ENCODE peak calls at places on chromosomes 12 and 14, in nine cellular contexts. One of them, this sample, is unnamed.

GRCh38 chr12:54993181-54993835 is 8.7 kb upstream of the TESPA1 start:
- DNase-seq in HCEC 1CT: peak; percentile 63
- DNase-seq in dorsolateral prefrontal cortex: peak; percentile 43
- DNase-seq in left ventricle myocardium inferior: no peak
- DNase-seq in activated T-helper 1 cell treated with anti-CD3 and anti-CD28 coated beads, Interleukin-12 subunit alpha, Interleukin-12 subunit beta, Interleukin-2, Interleukin-4 antibody, amounts not matched to agents 30 ng/mL and 10 ng/mL and 1 ng/mL, durations not matched to agents 14 hours and 24 hours and 36 hours: peak; percentile 41
- DNase-seq in NCI-H1694: peak; percentile 83
- DNase-seq in HTR-8/SVneo: peak; percentile 62
- DNase-seq in stimulated activated CD4-positive, alpha-beta T cell treated with anti-CD3 and anti-CD28 coated beads, Interleukin-12 subunit alpha, Interleukin-12 subunit beta, amount 100 ng/mL, for 48 hours: no peak
- DNase-seq in anterior cingulate cortex: peak; percentile 18
- DNase-seq in this sample: no peak

GRCh38 chr12:57755454-57756372 is 810 bp downstream of the MARCHF9 start:
- DNase-seq in HCEC 1CT: peak; percentile 0
- DNase-seq in dorsolateral prefrontal cortex: no peak
- DNase-seq in left ventricle myocardium inferior: peak; percentile 28
- DNase-seq in activated T-helper 1 cell treated with anti-CD3 and anti-CD28 coated beads, Interleukin-12 subunit alpha, Interleukin-12 subunit beta, Interleukin-2, Interleukin-4 antibody, amounts not matched to agents 30 ng/mL and 10 ng/mL and 1 ng/mL, durations not matched to agents 14 hours and 24 hours and 36 hours: no peak
- DNase-seq in NCI-H1694: no peak
- DNase-seq in HTR-8/SVneo: no peak
- DNase-seq in stimulated activated CD4-positive, alpha-beta T cell treated with anti-CD3 and anti-CD28 coated beads, Interleukin-12 subunit alpha, Interleukin-12 subunit beta, amount 100 ng/mL, for 48 hours: no peak
- DNase-seq in anterior cingulate cortex: no peak
- DNase-seq in this sample: no peak

GRCh38 chr14:70816525-70816924 is 7.2 kb upstream of the MAP3K9 start:
- DNase-seq in HCEC 1CT: no peak
- DNase-seq in dorsolateral prefrontal cortex: no peak
- DNase-seq in left ventricle myocardium inferior: no peak
- DNase-seq in activated T-helper 1 cell treated with anti-CD3 and anti-CD28 coated beads, Interleukin-12 subunit alpha, Interleukin-12 subunit beta, Interleukin-2, Interleukin-4 antibody, amounts not matched to agents 30 ng/mL and 10 ng/mL and 1 ng/mL, durations not matched to agents 14 hours and 24 hours and 36 hours: no peak
- DNase-seq in NCI-H1694: no peak
- DNase-seq in HTR-8/SVneo: no peak
- DNase-seq in stimulated activated CD4-positive, alpha-beta T cell treated with anti-CD3 and anti-CD28 coated beads, Interleukin-12 subunit alpha, Interleukin-12 subunit beta, amount 100 ng/mL, for 48 hours: no peak
- DNase-seq in anterior cingulate cortex: no peak
- DNase-seq in this sample: no peak

GRCh38 chr12:88805692-88806091 is 225.4 kb upstream of the KITLG start:
- DNase-seq in HCEC 1CT: no peak
- DNase-seq in dorsolateral prefrontal cortex: no peak
- DNase-seq in left ventricle myocardium inferior: no peak
- DNase-seq in activated T-helper 1 cell treated with anti-CD3 and anti-CD28 coated beads, Interleukin-12 subunit alpha, Interleukin-12 subunit beta, Interleukin-2, Interleukin-4 antibody, amounts not matched to agents 30 ng/mL and 10 ng/mL and 1 ng/mL, durations not matched to agents 14 hours and 24 hours and 36 hours: no peak
- DNase-seq in NCI-H1694: no peak
- DNase-seq in HTR-8/SVneo: no peak
- DNase-seq in stimulated activated CD4-positive, alpha-beta T cell treated with anti-CD3 and anti-CD28 coated beads, Interleukin-12 subunit alpha, Interleukin-12 subunit beta, amount 100 ng/mL, for 48 hours: no peak
- DNase-seq in anterior cingulate cortex: no peak
- DNase-seq in this sample: no peak

GRCh38 chr12:115260807-115261161 is 576.8 kb upstream of the TBX3 start:
- DNase-seq in HCEC 1CT: no peak
- DNase-seq in dorsolateral prefrontal cortex: no peak
- DNase-seq in left ventricle myocardium inferior: no peak
- DNase-seq in activated T-helper 1 cell treated with anti-CD3 and anti-CD28 coated beads, Interleukin-12 subunit alpha, Interleukin-12 subunit beta, Interleukin-2, Interleukin-4 antibody, amounts not matched to agents 30 ng/mL and 10 ng/mL and 1 ng/mL, durations not matched to agents 14 hours and 24 hours and 36 hours: no peak
- DNase-seq in NCI-H1694: no peak
- DNase-seq in HTR-8/SVneo: no peak
- DNase-seq in stimulated activated CD4-positive, alpha-beta T cell treated with anti-CD3 and anti-CD28 coated beads, Interleukin-12 subunit alpha, Interleukin-12 subunit beta, amount 100 ng/mL, for 48 hours: no peak
- DNase-seq in anterior cingulate cortex: no peak
- DNase-seq in this sample: no peak

GRCh38 chr14:89284368-89285058 is 132.5 kb downstream of the FOXN3 start:
- DNase-seq in HCEC 1CT: no peak
- DNase-seq in dorsolateral prefrontal cortex: no peak
- DNase-seq in left ventricle myocardium inferior: no peak
- DNase-seq in activated T-helper 1 cell treated with anti-CD3 and anti-CD28 coated beads, Interleukin-12 subunit alpha, Interleukin-12 subunit beta, Interleukin-2, Interleukin-4 antibody, amounts not matched to agents 30 ng/mL and 10 ng/mL and 1 ng/mL, durations not matched to agents 14 hours and 24 hours and 36 hours: no peak
- DNase-seq in NCI-H1694: no peak
- DNase-seq in HTR-8/SVneo: no peak
- DNase-seq in stimulated activated CD4-positive, alpha-beta T cell treated with anti-CD3 and anti-CD28 coated beads, Interleukin-12 subunit alpha, Interleukin-12 subunit beta, amount 100 ng/mL, for 48 hours: no peak
- DNase-seq in anterior cingulate cortex: no peak
- DNase-seq in this sample: no peak

GRCh38 chr12:15627995-15628945 is 160.9 kb downstream of the EPS8 start:
- DNase-seq in HCEC 1CT: no peak
- DNase-seq in dorsolateral prefrontal cortex: no peak
- DNase-seq in left ventricle myocardium inferior: no peak
- DNase-seq in activated T-helper 1 cell treated with anti-CD3 and anti-CD28 coated beads, Interleukin-12 subunit alpha, Interleukin-12 subunit beta, Interleukin-2, Interleukin-4 antibody, amounts not matched to agents 30 ng/mL and 10 ng/mL and 1 ng/mL, durations not matched to agents 14 hours and 24 hours and 36 hours: no peak
- DNase-seq in NCI-H1694: no peak
- DNase-seq in HTR-8/SVneo: no peak
- DNase-seq in stimulated activated CD4-positive, alpha-beta T cell treated with anti-CD3 and anti-CD28 coated beads, Interleukin-12 subunit alpha, Interleukin-12 subunit beta, amount 100 ng/mL, for 48 hours: no peak
- DNase-seq in anterior cingulate cortex: no peak
- DNase-seq in this sample: no peak

GRCh38 chr14:101843665-101844064 is 82.2 kb downstream of the PPP2R5C start:
- DNase-seq in HCEC 1CT: no peak
- DNase-seq in dorsolateral prefrontal cortex: no peak
- DNase-seq in left ventricle myocardium inferior: no peak
- DNase-seq in activated T-helper 1 cell treated with anti-CD3 and anti-CD28 coated beads, Interleukin-12 subunit alpha, Interleukin-12 subunit beta, Interleukin-2, Interleukin-4 antibody, amounts not matched to agents 30 ng/mL and 10 ng/mL and 1 ng/mL, durations not matched to agents 14 hours and 24 hours and 36 hours: peak; percentile 28
- DNase-seq in NCI-H1694: no peak
- DNase-seq in HTR-8/SVneo: no peak
- DNase-seq in stimulated activated CD4-positive, alpha-beta T cell treated with anti-CD3 and anti-CD28 coated beads, Interleukin-12 subunit alpha, Interleukin-12 subunit beta, amount 100 ng/mL, for 48 hours: peak; percentile 49
- DNase-seq in anterior cingulate cortex: no peak
- DNase-seq in this sample: no peak

GRCh38 chr12:11795192-11795909 is 145.9 kb downstream of the ETV6 start:
- DNase-seq in HCEC 1CT: no peak
- DNase-seq in dorsolateral prefrontal cortex: no peak
- DNase-seq in left ventricle myocardium inferior: no peak
- DNase-seq in activated T-helper 1 cell treated with anti-CD3 and anti-CD28 coated beads, Interleukin-12 subunit alpha, Interleukin-12 subunit beta, Interleukin-2, Interleukin-4 antibody, amounts not matched to agents 30 ng/mL and 10 ng/mL and 1 ng/mL, durations not matched to agents 14 hours and 24 hours and 36 hours: no peak
- DNase-seq in NCI-H1694: no peak
- DNase-seq in HTR-8/SVneo: no peak
- DNase-seq in stimulated activated CD4-positive, alpha-beta T cell treated with anti-CD3 and anti-CD28 coated beads, Interleukin-12 subunit alpha, Interleukin-12 subunit beta, amount 100 ng/mL, for 48 hours: no peak
- DNase-seq in anterior cingulate cortex: no peak
- DNase-seq in this sample: no peak